ENCODE peak calls at places on chromosome 4, in four cellular contexts. S is effector memory CD4-positive, alpha-beta T cell; Z is stimulated activated CD4-positive, alpha-beta T cell treated with anti-CD3 and anti-CD28 coated beads, Interleukin-12 subunit alpha, Interleukin-12 subunit beta, amount 100 ng/mL, for 4 hours; L is non-pigmented ciliary epithelial cell. B is an unnamed sample.

GRCh38 chr4:1255151-1255550 is 6.2 kb upstream of the CTBP1 start:
- DNase-seq in Z (no peak), L (no peak), S (no peak), B (no peak)

GRCh38 chr4:84319124-84319523 is 180.0 kb downstream of the NKX6-1 start:
- DNase-seq in S (no peak), Z (no peak), L (no peak), B (no peak)

GRCh38 chr4:19152264-19152663 is 1099.4 kb upstream of the SLIT2 start:
- DNase-seq in Z (no peak), S (no peak), L (no peak), B (no peak)

GRCh38 chr4:76624271-76624681 is 189.2 kb downstream of the SHROOM3 start:
- DNase-seq in S (no peak), Z (no peak), L (peak; percentile 89), B (no peak)

GRCh38 chr4:36111180-36111579 is 133.1 kb downstream of the ARAP2 start:
- DNase-seq in S (no peak), L (no peak), Z (no peak), B (no peak)

GRCh38 chr4:40160258-40160657 is 36.6 kb upstream of the RHOH start:
- DNase-seq in S (no peak), L (no peak), Z (no peak), B (no peak)

GRCh38 chr4:184755278-184755677 is 21.4 kb upstream of the CENPU start:
- DNase-seq in Z (no peak), L (no peak), S (no peak), B (no peak)

GRCh38 chr4:2823671-2824328 is 19.8 kb upstream of the ADD1 start:
- DNase-seq in L (no peak), Z (no peak), S (no peak), B (no peak)

GRCh38 chr4:156391297-156391653 is 437.6 kb upstream of the CTSO start:
- DNase-seq in S (no peak), L (no peak), Z (no peak), B (no peak)

GRCh38 chr4:12319765-12320164 is 891.1 kb upstream of the HS3ST1 start:
- DNase-seq in S (no peak), L (no peak), Z (no peak), B (no peak)

GRCh38 chr4:65651031-65651430 is 19.3 kb downstream of the EPHA5 start:
- DNase-seq in L (no peak), Z (no peak), S (no peak), B (no peak)

GRCh38 chr4:148284526-148285193 is 157.6 kb downstream of the NR3C2 start:
- DNase-seq in S (no peak), L (no peak), Z (no peak), B (no peak)

GRCh38 chr4:100299019-100299418 is 108.8 kb upstream of the DDIT4L start:
- DNase-seq in S (no peak), L (peak; percentile 79), Z (no peak), B (no peak)

GRCh38 chr4:8334786-8335460 is 65.4 kb downstream of the HTRA3 start:
- DNase-seq in S (no peak), Z (no peak), L (no peak), B (no peak)

GRCh38 chr4:102170910-102171309 is 174.4 kb downstream of the SLC39A8 start:
- DNase-seq in L (no peak), Z (no peak), S (no peak), B (no peak)

GRCh38 chr4:74203467-74203866 is 45.5 kb downstream of the MTHFD2L start:
- DNase-seq in Z (no peak), S (no peak), L (no peak), B (no peak)

GRCh38 chr4:95318483-95318882 is 230.3 kb downstream of the UNC5C start:
- DNase-seq in S (no peak), Z (no peak), L (no peak), B (no peak)

GRCh38 chr4:126306152-126306869 is 991.6 kb downstream of the FAT4 start:
- DNase-seq in S (no peak), Z (no peak), L (no peak), B (no peak)

GRCh38 chr4:77358315-77358928 is 201.4 kb downstream of the CCNG2 start:
- DNase-seq in L (peak; percentile 9), Z (no peak), S (no peak), B (no peak)

GRCh38 chr4:8571702-8572685 is 8.2 kb upstream of the GPR78 start:
- DNase-seq in L (no peak), Z (no peak), S (no peak), B (no peak)

GRCh38 chr4:128571747-128572146 is 237.8 kb upstream of the JADE1 start:
- DNase-seq in L (peak; percentile 96), S (no peak), Z (no peak), B (no peak)

GRCh38 chr4:18691431-18692200 is 670.1 kb upstream of the LCORL start:
- DNase-seq in Z (no peak), L (no peak), S (no peak), B (no peak)

GRCh38 chr4:69910016-69910782 is 20.7 kb upstream of the CSN1S1 start:
- DNase-seq in Z (no peak), S (no peak), L (peak; percentile 14), B (no peak)

GRCh38 chr4:166972071-166972470 is 262.2 kb downstream of the SPOCK3 start:
- DNase-seq in S (no peak), Z (no peak), L (peak; percentile 63), B (no peak)

GRCh38 chr4:48341776-48342558 is 638 bp downstream of the SLAIN2 start:
- DNase-seq in S (no peak), Z (peak; percentile 46), L (no peak), B (peak; percentile 41)

GRCh38 chr4:148238086-148238485 is 204.1 kb downstream of the NR3C2 start:
- DNase-seq in Z (no peak), S (no peak), L (no peak), B (no peak)

GRCh38 chr4:60216752-60217151 is 983.4 kb upstream of the ADGRL3 start:
- DNase-seq in S (no peak), L (peak; percentile 9), Z (no peak), B (no peak)

GRCh38 chr4:174490356-174490969 is 31.8 kb downstream of the HPGD start:
- DNase-seq in Z (no peak), S (no peak), L (peak; percentile 20), B (no peak)

GRCh38 chr4:14152834-14153519 is 525.5 kb upstream of the BOD1L1 start:
- DNase-seq in S (no peak), Z (no peak), L (no peak), B (no peak)

GRCh38 chr4:23733911-23734458 is 155.9 kb downstream of the PPARGC1A start:
- DNase-seq in S (no peak), Z (no peak), L (no peak), B (no peak)

GRCh38 chr4:113881256-113881655 is 98.2 kb downstream of the ARSJ start:
- DNase-seq in S (no peak), L (no peak), Z (no peak), B (no peak)

GRCh38 chr4:185774815-185775684 is 36.9 kb downstream of the SORBS2 start:
- DNase-seq in L (peak; percentile 47), S (no peak), Z (no peak), B (no peak)

GRCh38 chr4:7209699-7210098 is 17.4 kb downstream of the SORCS2 start:
- DNase-seq in Z (no peak), L (no peak), S (no peak), B (no peak)

GRCh38 chr4:15653864-15654391 is 1.2 kb downstream of the FBXL5 start:
- DNase-seq in Z (no peak), S (no peak), L (no peak), B (no peak)

GRCh38 chr4:166622425-166622977 is 611.8 kb downstream of the SPOCK3 start:
- DNase-seq in S (no peak), L (no peak), Z (no peak), B (no peak)

GRCh38 chr4:15749001-15749400 is 29.1 kb upstream of the CD38 start:
- DNase-seq in S (no peak), Z (no peak), L (no peak), B (no peak)

GRCh38 chr4:84966382-84967291 is at the start of gene WDFY3:
- DNase-seq in L (peak; percentile 57), Z (no peak), S (no peak), B (no peak)

GRCh38 chr4:182808673-182809416 is 108.3 kb downstream of the DCTD start:
- DNase-seq in Z (no peak), L (no peak), S (peak; percentile 25), B (peak; percentile 55)

B was measured in T-helper 17 cell.